ENCODE peak calls at places on chromosomes 4 and X, in six cellular contexts. One of them, this sample, is unnamed.

GRCh38 chr4:122604146-122604545 is 16.7 kb downstream of the IL21 start:
- DNase-seq in right atrium auricular region: no peak
- DNase-seq in psoas muscle: no peak
- DNase-seq in Panc1: no peak
- DNase-seq in right cardiac atrium: no peak
- DNase-seq in GM23338: peak; percentile 23
- DNase-seq in this sample: no peak

GRCh38 chrX:44306336-44306735 is 37.1 kb downstream of the EFHC2 start:
- DNase-seq in GM23338: no peak
- DNase-seq in psoas muscle: no peak
- DNase-seq in right cardiac atrium: no peak
- DNase-seq in Panc1: no peak
- DNase-seq in right atrium auricular region: no peak
- DNase-seq in this sample: no peak

GRCh38 chr4:8176547-8177399 is 18.2 kb upstream of the ABLIM2 start:
- DNase-seq in GM23338: peak; percentile 76
- DNase-seq in right cardiac atrium: no peak
- DNase-seq in psoas muscle: peak; percentile 74
- DNase-seq in Panc1: peak; percentile 42
- DNase-seq in right atrium auricular region: peak; percentile 72
- DNase-seq in this sample: peak; percentile 88

GRCh38 chr4:54566608-54567007 is 91.1 kb upstream of the KIT start:
- DNase-seq in GM23338: no peak
- DNase-seq in psoas muscle: no peak
- DNase-seq in right atrium auricular region: no peak
- DNase-seq in right cardiac atrium: no peak
- DNase-seq in Panc1: no peak
- DNase-seq in this sample: peak; percentile 85

GRCh38 chr4:11436673-11437072 is 8.0 kb upstream of the HS3ST1 start:
- DNase-seq in psoas muscle: no peak
- DNase-seq in right atrium auricular region: no peak
- DNase-seq in right cardiac atrium: no peak
- DNase-seq in Panc1: no peak
- DNase-seq in GM23338: peak; percentile 41
- DNase-seq in this sample: peak; percentile 76

GRCh38 chrX:3154386-3154991 is 113.2 kb downstream of the ARSF start:
- DNase-seq in right cardiac atrium: no peak
- DNase-seq in right atrium auricular region: no peak
- DNase-seq in GM23338: no peak
- DNase-seq in psoas muscle: no peak
- DNase-seq in Panc1: no peak
- DNase-seq in this sample: no peak

GRCh38 chrX:126489141-126489540 is 63.5 kb downstream of the DCAF12L1 start:
- DNase-seq in GM23338: no peak
- DNase-seq in Panc1: no peak
- DNase-seq in right atrium auricular region: no peak
- DNase-seq in right cardiac atrium: no peak
- DNase-seq in psoas muscle: no peak
- DNase-seq in this sample: no peak

GRCh38 chrX:154412468-154412867 is 1.1 kb downstream of the TAFAZZIN start:
- DNase-seq in GM23338: no peak
- DNase-seq in right cardiac atrium: peak; percentile 61
- DNase-seq in Panc1: no peak
- DNase-seq in right atrium auricular region: no peak
- DNase-seq in psoas muscle: peak; percentile 69
- DNase-seq in this sample: no peak

GRCh38 chrX:104195489-104196084 is 29.3 kb downstream of the FAM199X start:
- DNase-seq in Panc1: peak; percentile 33
- DNase-seq in right atrium auricular region: no peak
- DNase-seq in GM23338: peak; percentile 44
- DNase-seq in right cardiac atrium: no peak
- DNase-seq in psoas muscle: no peak
- DNase-seq in this sample: no peak

GRCh38 chr4:153140294-153140693 is 63.9 kb upstream of the TRIM2 start:
- DNase-seq in right cardiac atrium: no peak
- DNase-seq in Panc1: no peak
- DNase-seq in GM23338: no peak
- DNase-seq in psoas muscle: no peak
- DNase-seq in right atrium auricular region: no peak
- DNase-seq in this sample: no peak

GRCh38 chr4:93409035-93409434 is 419.5 kb upstream of the ATOH1 start:
- DNase-seq in GM23338: peak; percentile 84
- DNase-seq in right cardiac atrium: no peak
- DNase-seq in psoas muscle: no peak
- DNase-seq in Panc1: no peak
- DNase-seq in right atrium auricular region: no peak
- DNase-seq in this sample: no peak

GRCh38 chr4:24730256-24731001 is 64.9 kb upstream of the SOD3 start:
- DNase-seq in right cardiac atrium: peak; percentile 89
- DNase-seq in Panc1: no peak
- DNase-seq in GM23338: no peak
- DNase-seq in right atrium auricular region: peak; percentile 85
- DNase-seq in psoas muscle: peak; percentile 91
- DNase-seq in this sample: no peak

GRCh38 chrX:79096339-79096638 is 48.2 kb upstream of the GPR174 start:
- DNase-seq in psoas muscle: no peak
- DNase-seq in GM23338: no peak
- DNase-seq in right atrium auricular region: no peak
- DNase-seq in Panc1: no peak
- DNase-seq in right cardiac atrium: no peak
- DNase-seq in this sample: no peak

GRCh38 chr4:145716200-145716599 is 36.3 kb downstream of the C4orf51 start:
- DNase-seq in right cardiac atrium: no peak
- DNase-seq in psoas muscle: peak; percentile 53
- DNase-seq in GM23338: no peak
- DNase-seq in right atrium auricular region: no peak
- DNase-seq in Panc1: no peak
- DNase-seq in this sample: no peak

GRCh38 chrX:16838202-16839066 is 31.7 kb downstream of the RBBP7 start:
- DNase-seq in Panc1: no peak
- DNase-seq in psoas muscle: peak; percentile 71
- DNase-seq in GM23338: no peak
- DNase-seq in right cardiac atrium: no peak
- DNase-seq in right atrium auricular region: no peak
- DNase-seq in this sample: no peak

DNA sequence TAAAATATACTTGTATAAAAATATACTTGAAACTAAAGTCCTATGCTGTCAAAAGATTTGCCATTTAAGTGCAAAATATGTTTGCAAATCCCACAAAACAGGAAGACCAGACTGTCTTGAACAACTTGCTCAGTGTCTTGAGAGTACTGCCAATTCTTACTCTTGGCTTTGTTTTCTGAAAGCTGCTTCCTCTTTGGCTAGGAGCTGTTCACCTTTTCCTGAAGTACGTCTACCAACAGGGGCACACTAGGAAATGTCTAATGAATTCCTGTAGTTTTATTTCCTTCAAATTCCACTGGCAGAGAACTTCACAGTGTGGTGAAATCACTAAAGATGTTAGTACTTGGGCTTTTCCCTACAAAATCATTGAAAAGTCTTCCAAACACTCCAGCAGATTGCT is 46.4 kb upstream of the ABCG2 start:
- DNase-seq in psoas muscle: no peak
- DNase-seq in right atrium auricular region: no peak
- DNase-seq in GM23338: no peak
- DNase-seq in right cardiac atrium: no peak
- DNase-seq in Panc1: no peak
- DNase-seq in this sample: no peak
- H3K4me1 ChIP-seq in psoas muscle: no peaks in the 10 kb centered on the region
- H3K4me1 ChIP-seq in right atrium auricular region: no peaks in the 10 kb centered on the region
- H3K4me1 ChIP-seq in GM23338: peaks cover 32% of the 10 kb centered on the region
- H3K4me1 ChIP-seq in right cardiac atrium: no peaks in the 10 kb centered on the region
- H3K4me1 ChIP-seq in Panc1: no peaks in the 10 kb centered on the region
- H3K4me1 ChIP-seq in this sample: no peaks in the 10 kb centered on the region

GRCh38 chrX:72276478-72276953 is 532 bp downstream of the RPS4X start:
- DNase-seq in right cardiac atrium: no peak
- DNase-seq in psoas muscle: no peak
- DNase-seq in Panc1: no peak
- DNase-seq in GM23338: no peak
- DNase-seq in right atrium auricular region: no peak
- DNase-seq in this sample: no peak
- H3K4me1 ChIP-seq in right cardiac atrium: no peaks in the 10 kb centered on the region
- H3K4me1 ChIP-seq in psoas muscle: peaks cover 9% of the 10 kb centered on the region
- H3K4me1 ChIP-seq in Panc1: peaks cover 29% of the 10 kb centered on the region
- H3K4me1 ChIP-seq in GM23338: peaks cover 14% of the 10 kb centered on the region
- H3K4me1 ChIP-seq in right atrium auricular region: peaks cover 12% of the 10 kb centered on the region
- H3K4me1 ChIP-seq in this sample: no peaks in the 10 kb centered on the region

GRCh38 chr4:184814686-184815045 is 11.1 kb downstream of the ACSL1 start:
- DNase-seq in Panc1: no peak
- DNase-seq in right cardiac atrium: no peak
- DNase-seq in psoas muscle: no peak
- DNase-seq in GM23338: no peak
- DNase-seq in right atrium auricular region: no peak
- DNase-seq in this sample: no peak
- H3K4me1 ChIP-seq in Panc1: peaks cover 18% of the 10 kb centered on the region
- H3K4me1 ChIP-seq in right cardiac atrium: peaks cover 12% of the 10 kb centered on the region
- H3K4me1 ChIP-seq in psoas muscle: peaks cover 71% of the 10 kb centered on the region
- H3K4me1 ChIP-seq in GM23338: peaks cover 6% of the 10 kb centered on the region
- H3K4me1 ChIP-seq in right atrium auricular region: peaks cover 94% of the 10 kb centered on the region
- H3K4me1 ChIP-seq in this sample: peaks cover 38% of the 10 kb centered on the region

GRCh38 chrX:48636286-48636685 is 39.0 kb downstream of the WDR13 start:
- DNase-seq in right cardiac atrium: no peak
- DNase-seq in Panc1: no peak
- DNase-seq in psoas muscle: no peak
- DNase-seq in GM23338: no peak
- DNase-seq in right atrium auricular region: no peak
- DNase-seq in this sample: no peak
- H3K4me1 ChIP-seq in right cardiac atrium: peaks cover 2% of the 10 kb centered on the region
- H3K4me1 ChIP-seq in Panc1: peaks cover 4% of the 10 kb centered on the region
- H3K4me1 ChIP-seq in psoas muscle: no peaks in the 10 kb centered on the region
- H3K4me1 ChIP-seq in GM23338: no peaks in the 10 kb centered on the region
- H3K4me1 ChIP-seq in right atrium auricular region: peaks cover 4% of the 10 kb centered on the region
- H3K4me1 ChIP-seq in this sample: no peaks in the 10 kb centered on the region

GRCh38 chrX:40085714-40086113 is 12.0 kb downstream of the BCOR start:
- DNase-seq in psoas muscle: no peak
- DNase-seq in right atrium auricular region: no peak
- DNase-seq in right cardiac atrium: no peak
- DNase-seq in GM23338: no peak
- DNase-seq in Panc1: no peak
- DNase-seq in this sample: peak; percentile 59

GRCh38 chrX:40084471-40084870 is 13.3 kb downstream of the BCOR start:
- DNase-seq in right cardiac atrium: no peak
- DNase-seq in Panc1: no peak
- DNase-seq in psoas muscle: no peak
- DNase-seq in right atrium auricular region: no peak
- DNase-seq in GM23338: no peak
- DNase-seq in this sample: no peak

GRCh38 chrX:40086569-40087335 is 11.0 kb downstream of the BCOR start:
- DNase-seq in Panc1: no peak
- DNase-seq in right atrium auricular region: no peak
- DNase-seq in right cardiac atrium: no peak
- DNase-seq in psoas muscle: no peak
- DNase-seq in GM23338: no peak
- DNase-seq in this sample: peak; percentile 84

GRCh38 chrX:40083979-40084359 is 13.8 kb downstream of the BCOR start:
- DNase-seq in right atrium auricular region: no peak
- DNase-seq in right cardiac atrium: no peak
- DNase-seq in psoas muscle: peak; percentile 34
- DNase-seq in GM23338: no peak
- DNase-seq in Panc1: no peak
- DNase-seq in this sample: no peak

DNA sequence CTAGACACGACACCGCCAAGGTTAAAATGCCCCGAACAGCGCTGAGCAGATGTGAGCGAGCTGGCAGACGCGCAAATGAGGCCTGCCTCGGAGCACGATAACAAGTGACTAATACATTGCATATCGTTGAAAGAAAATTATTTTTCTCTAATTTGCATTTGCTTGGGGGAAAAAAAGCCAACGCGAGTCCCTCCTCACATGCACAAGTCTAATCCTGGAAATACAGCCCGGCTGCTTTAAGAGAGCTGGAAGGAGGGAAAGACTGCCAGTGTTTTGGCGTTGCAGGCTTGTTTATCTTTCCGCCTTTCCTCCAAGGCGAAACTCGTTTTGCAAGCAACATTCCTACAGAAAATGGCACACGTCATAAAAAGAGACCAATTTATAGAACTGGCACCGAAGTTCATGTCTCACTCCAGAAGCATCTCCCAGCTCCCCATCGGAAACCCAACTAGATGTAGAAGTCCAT is 12.6 kb downstream of the BCOR start:
- DNase-seq in right cardiac atrium: no peak
- DNase-seq in right atrium auricular region: no peak
- DNase-seq in Panc1: no peak
- DNase-seq in psoas muscle: no peak
- DNase-seq in GM23338: no peak
- DNase-seq in this sample: peak; percentile 59
- H3K4me1 ChIP-seq in right cardiac atrium: peaks cover 18% of the 10 kb centered on the region
- H3K4me1 ChIP-seq in right atrium auricular region: peaks cover 59% of the 10 kb centered on the region
- H3K4me1 ChIP-seq in Panc1: peaks cover 50% of the 10 kb centered on the region
- H3K4me1 ChIP-seq in psoas muscle: peaks cover 27% of the 10 kb centered on the region
- H3K4me1 ChIP-seq in GM23338: peaks cover 63% of the 10 kb centered on the region
- H3K4me1 ChIP-seq in this sample: peaks cover 11% of the 10 kb centered on the region

GRCh38 chrX:31350808-31351074 is 278.9 kb upstream of the FTHL17 start:
- DNase-seq in right atrium auricular region: no peak
- DNase-seq in right cardiac atrium: no peak
- DNase-seq in psoas muscle: no peak
- DNase-seq in GM23338: no peak
- DNase-seq in Panc1: no peak
- DNase-seq in this sample: no peak
- H3K4me1 ChIP-seq in right atrium auricular region: no peaks in the 10 kb centered on the region
- H3K4me1 ChIP-seq in right cardiac atrium: no peaks in the 10 kb centered on the region
- H3K4me1 ChIP-seq in psoas muscle: no peaks in the 10 kb centered on the region
- H3K4me1 ChIP-seq in GM23338: no peaks in the 10 kb centered on the region
- H3K4me1 ChIP-seq in Panc1: no peaks in the 10 kb centered on the region
- H3K4me1 ChIP-seq in this sample: no peaks in the 10 kb centered on the region

GRCh38 chrX:72641601-72642000 is 69.0 kb upstream of the HDAC8 start:
- DNase-seq in right atrium auricular region: no peak
- DNase-seq in GM23338: no peak
- DNase-seq in right cardiac atrium: no peak
- DNase-seq in Panc1: no peak
- DNase-seq in psoas muscle: no peak
- DNase-seq in this sample: no peak
- H3K4me1 ChIP-seq in right atrium auricular region: no peaks in the 10 kb centered on the region
- H3K4me1 ChIP-seq in GM23338: no peaks in the 10 kb centered on the region
- H3K4me1 ChIP-seq in right cardiac atrium: no peaks in the 10 kb centered on the region
- H3K4me1 ChIP-seq in Panc1: no peaks in the 10 kb centered on the region
- H3K4me1 ChIP-seq in psoas muscle: no peaks in the 10 kb centered on the region
- H3K4me1 ChIP-seq in this sample: no peaks in the 10 kb centered on the region

DNA sequence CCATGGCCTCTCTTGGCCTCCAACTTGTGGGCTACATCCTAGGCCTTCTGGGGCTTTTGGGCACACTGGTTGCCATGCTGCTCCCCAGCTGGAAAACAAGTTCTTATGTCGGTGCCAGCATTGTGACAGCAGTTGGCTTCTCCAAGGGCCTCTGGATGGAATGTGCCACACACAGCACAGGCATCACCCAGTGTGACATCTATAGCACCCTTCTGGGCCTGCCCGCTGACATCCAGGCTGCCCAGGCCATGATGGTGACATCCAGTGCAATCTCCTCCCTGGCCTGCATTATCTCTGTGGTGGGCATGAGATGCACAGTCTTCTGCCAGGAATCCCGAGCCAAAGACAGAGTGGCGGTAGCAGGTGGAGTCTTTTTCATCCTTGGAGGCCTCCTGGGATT is 8.0 kb downstream of the CLDN2 start:
- DNase-seq in Panc1: no peak
- DNase-seq in GM23338: no peak
- DNase-seq in right atrium auricular region: no peak
- DNase-seq in psoas muscle: no peak
- DNase-seq in right cardiac atrium: no peak
- DNase-seq in this sample: no peak
- H3K4me1 ChIP-seq in Panc1: no peaks in the 10 kb centered on the region
- H3K4me1 ChIP-seq in GM23338: no peaks in the 10 kb centered on the region
- H3K4me1 ChIP-seq in right atrium auricular region: peaks cover 6% of the 10 kb centered on the region
- H3K4me1 ChIP-seq in psoas muscle: no peaks in the 10 kb centered on the region
- H3K4me1 ChIP-seq in right cardiac atrium: peaks cover 6% of the 10 kb centered on the region
- H3K4me1 ChIP-seq in this sample: peaks cover 4% of the 10 kb centered on the region

This sample was measured in endodermal cell.